ENCODE peak calls at places on chromosomes 5 and 9, in seven cellular contexts. Q is fibroblast of lung, A is GM23338, T is IMR-90, B is OCI-LY7, H is neural crest cell, P is endodermal cell. M is an unnamed sample.

GRCh38 chr5:62720036-62720441 is 141.4 kb downstream of the LRRC70 start:
- DNase-seq in A (peak; percentile 77), P (peak; percentile 85), B (peak; percentile 24), T (peak; percentile 21), Q (peak; percentile 2), H (peak; percentile 2), M (no peak)

GRCh38 chr9:127828262-127829031 is 25.8 kb downstream of the FPGS start:
- DNase-seq in A (peak; percentile 99), T (peak; percentile 51), P (peak; percentile 99), H (peak; percentile 89), B (no peak), Q (peak; percentile 49), M (peak; percentile 88)

GRCh38 chr5:150302301-150303069 is at the start of gene ARSI:
- DNase-seq in B (no peak), T (no peak), H (no peak), A (peak; percentile 93), Q (peak; percentile 46), P (peak; percentile 94), M (peak; percentile 34)

GRCh38 chr9:81132318-81132717 is 557.0 kb downstream of the TLE1 start:
- DNase-seq in H (no peak), T (peak; percentile 72), P (no peak), Q (peak; percentile 93), B (no peak), A (no peak), M (no peak)

GRCh38 chr9:81804306-81804705 is 115.0 kb upstream of the TLE1 start:
- DNase-seq in Q (peak; percentile 67), P (no peak), T (peak; percentile 57), A (no peak), H (no peak), B (no peak), M (no peak)

GRCh38 chr9:125674981-125675973 is 31.7 kb downstream of the MAPKAP1 start:
- DNase-seq in H (no peak), A (no peak), Q (peak; percentile 93), T (peak; percentile 87), P (no peak), B (no peak), M (no peak)

GRCh38 chr5:59793000-59793399 is 100.5 kb downstream of the PDE4D start:
- DNase-seq in B (no peak), H (no peak), Q (peak; percentile 97), A (no peak), P (no peak), T (peak; percentile 71), M (no peak)

GRCh38 chr5:94793816-94794198 is 175.3 kb downstream of the SLF1 start:
- DNase-seq in P (no peak), A (no peak), B (no peak), H (no peak), T (peak; percentile 43), Q (peak; percentile 80), M (no peak)

GRCh38 chr5:109411627-109412026 is 1.9 kb upstream of the PJA2 start:
- DNase-seq in H (no peak), T (peak; percentile 97), P (no peak), A (no peak), B (no peak), Q (peak; percentile 95), M (no peak)

GRCh38 chr5:66757219-66757833 is 161.1 kb downstream of the MAST4 start:
- DNase-seq in A (peak; percentile 60), Q (peak; percentile 53), P (peak; percentile 60), T (peak; percentile 44), B (peak; percentile 63), H (no peak), M (no peak)

GRCh38 chr9:137880976-137881530 is 3.5 kb downstream of the CACNA1B start:
- DNase-seq in T (no peak), A (no peak), H (no peak), Q (no peak), B (no peak), P (no peak), M (no peak)

GRCh38 chr5:108379722-108380530 is 2.0 kb downstream of the FBXL17 start:
- DNase-seq in H (no peak), B (peak; percentile 21), Q (peak; percentile 63), A (no peak), T (peak; percentile 31), P (no peak), M (no peak)

GRCh38 chr9:92887880-92888338 is 10.1 kb upstream of the ZNF484 start:
- DNase-seq in T (no peak), H (no peak), Q (no peak), B (peak; percentile 9), A (no peak), P (no peak), M (no peak)

GRCh38 chr9:89518466-89519392 is 20.8 kb upstream of the SEMA4D start:
- DNase-seq in A (no peak), B (peak; percentile 53), H (no peak), P (no peak), Q (no peak), T (no peak), M (no peak)

GRCh38 chr9:125137200-125137599 is 6.1 kb downstream of the SCAI start:
- DNase-seq in Q (peak; percentile 87), T (peak; percentile 96), H (no peak), B (no peak), P (no peak), A (no peak), M (no peak)

GRCh38 chr5:167786871-167787568 is 504.4 kb upstream of the WWC1 start:
- DNase-seq in A (no peak), Q (peak; percentile 75), H (no peak), P (no peak), B (no peak), T (peak; percentile 21), M (no peak)

GRCh38 chr9:125412166-125412565 is 150.5 kb downstream of the GAPVD1 start:
- DNase-seq in B (no peak), H (no peak), Q (no peak), P (no peak), T (no peak), A (no peak), M (no peak)

GRCh38 chr9:98318834-98319478 is 63.5 kb upstream of the TBC1D2 start:
- DNase-seq in Q (peak; percentile 65), T (peak; percentile 86), B (no peak), A (no peak), P (no peak), H (no peak), M (no peak)

GRCh38 chr9:93884808-93885207 is 70.3 kb downstream of the BARX1 start:
- DNase-seq in P (no peak), B (no peak), T (no peak), A (no peak), Q (no peak), H (no peak), M (no peak)

GRCh38 chr5:53333160-53333559 is 147.3 kb upstream of the FST start:
- DNase-seq in T (peak; percentile 69), H (no peak), A (no peak), P (no peak), Q (peak; percentile 86), B (no peak), M (no peak)

GRCh38 chr9:20357207-20357503 is 265.1 kb downstream of the MLLT3 start:
- DNase-seq in P (no peak), T (no peak), Q (no peak), H (no peak), A (no peak), B (no peak), M (no peak)

GRCh38 chr5:64509798-64510197 is 4.0 kb downstream of the RGS7BP start:
- DNase-seq in P (no peak), Q (no peak), T (no peak), A (no peak), B (no peak), H (no peak), M (no peak)

GRCh38 chr5:64330728-64331231 is 165.1 kb downstream of the RNF180 start:
- DNase-seq in A (no peak), Q (no peak), P (no peak), H (no peak), T (no peak), B (no peak), M (peak; percentile 84)

GRCh38 chr5:89850516-89850865 is 559.1 kb downstream of the CETN3 start:
- DNase-seq in B (no peak), A (no peak), T (no peak), Q (no peak), H (no peak), P (no peak), M (no peak)
- TF ChIP-seq CTCF in B (no peak), A (no peak), T (no peak), Q (no peak), H (no peak), P (no peak), M (no peak)

DNA sequence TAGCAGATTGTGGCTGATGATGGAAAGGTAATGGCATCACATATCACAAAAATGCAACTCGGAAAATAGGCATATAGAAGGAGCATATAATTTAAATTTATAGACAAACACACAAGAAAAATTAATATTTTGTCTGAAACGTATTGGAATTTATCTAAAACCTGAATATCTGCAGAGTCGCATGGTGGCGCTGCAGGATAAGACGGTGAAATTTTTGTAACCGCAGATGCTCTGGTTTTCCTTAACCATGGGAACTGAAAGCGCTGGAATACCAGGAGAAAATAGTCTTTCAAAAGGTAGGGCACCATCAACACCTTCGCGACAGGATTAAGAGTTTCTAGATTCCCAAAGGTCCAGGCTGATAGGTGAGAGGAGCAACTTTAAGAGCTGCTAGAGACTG is 11.0 kb downstream of the PCDHB14 start:
- DNase-seq in H (no peak), P (no peak), T (peak; percentile 3), B (no peak), Q (no peak), A (peak; percentile 76), M (no peak)
- TF ChIP-seq CTCF in H (no peak), P (peak; percentile 77), T (peak; percentile 36), B (no peak), Q (peak; percentile 11), A (peak; percentile 81), M (no peak)

GRCh38 chr5:147853372-147853987 is 22.0 kb upstream of the SPINK1 start:
- DNase-seq in Q (no peak), P (no peak), H (no peak), T (no peak), A (no peak), B (no peak), M (no peak)

GRCh38 chr5:147855774-147856069 is 22.8 kb upstream of the SCGB3A2 start:
- DNase-seq in B (no peak), T (no peak), P (no peak), A (no peak), Q (no peak), H (no peak), M (no peak)

GRCh38 chr5:147856801-147857200 is 21.7 kb upstream of the SCGB3A2 start:
- DNase-seq in H (no peak), A (no peak), Q (no peak), T (no peak), B (no peak), P (no peak), M (no peak)

GRCh38 chr5:147854331-147854730 is 22.9 kb upstream of the SPINK1 start:
- DNase-seq in H (no peak), A (no peak), P (peak; percentile 62), Q (no peak), B (no peak), T (no peak), M (no peak)

GRCh38 chr5:147854894-147855773 is 23.4 kb upstream of the SCGB3A2 start:
- DNase-seq in B (no peak), A (no peak), Q (no peak), P (no peak), T (no peak), H (no peak), M (no peak)
- TF ChIP-seq CTCF in B (no peak), A (no peak), Q (no peak), P (no peak), T (no peak), H (no peak), M (no peak)

DNA sequence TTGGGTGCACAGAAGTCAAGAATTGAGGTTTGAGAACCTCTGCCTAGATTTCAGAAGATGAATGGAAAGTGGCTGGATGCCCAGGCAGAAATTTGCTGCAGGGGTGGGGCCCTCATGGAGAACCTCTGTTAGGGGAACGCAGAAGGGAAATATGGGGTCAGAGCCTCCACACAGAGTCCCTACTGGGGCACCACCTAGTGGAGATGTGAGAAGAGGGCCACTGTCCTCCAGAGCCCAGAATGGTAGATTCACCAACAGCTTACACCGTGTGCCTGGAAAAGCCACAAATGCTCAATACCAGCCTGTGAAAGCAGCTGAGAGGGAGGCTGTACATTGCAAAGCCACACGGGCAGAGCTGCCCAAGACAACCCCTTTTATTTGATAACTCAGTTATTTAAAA is 383.5 kb downstream of the TLE4 start:
- DNase-seq in T (no peak), Q (no peak), P (no peak), A (peak; percentile 12), H (no peak), B (peak; percentile 3), M (no peak)
- TF ChIP-seq CTCF in T (peak; percentile 33), Q (peak; percentile 15), P (peak; percentile 62), A (peak; percentile 71), H (no peak), B (peak; percentile 44), M (no peak)